ENCODE peak calls at places on chromosomes 16 and 17, in five cellular contexts. One of them, this sample, is unnamed.

GRCh38 chr17:65456368-65457151 is 104.9 kb downstream of the AXIN2 start:
- DNase-seq in breast epithelium: no peak
- DNase-seq in uterus: no peak
- DNase-seq in astrocyte: no peak
- DNase-seq in body of pancreas: no peak
- DNase-seq in this sample: no peak

GRCh38 chr16:48537275-48537674 is 72.7 kb downstream of the N4BP1 start:
- DNase-seq in breast epithelium: no peak
- DNase-seq in uterus: no peak
- DNase-seq in astrocyte: no peak
- DNase-seq in body of pancreas: no peak
- DNase-seq in this sample: no peak

GRCh38 chr17:34764716-34765115 is 185.3 kb downstream of the TMEM132E start:
- DNase-seq in breast epithelium: no peak
- DNase-seq in uterus: no peak
- DNase-seq in astrocyte: no peak
- DNase-seq in body of pancreas: no peak
- DNase-seq in this sample: no peak

GRCh38 chr16:51388516-51388951 is 237.5 kb upstream of the SALL1 start:
- DNase-seq in breast epithelium: no peak
- DNase-seq in uterus: no peak
- DNase-seq in astrocyte: no peak
- DNase-seq in body of pancreas: no peak
- DNase-seq in this sample: no peak

GRCh38 chr16:31111881-31112466 is 3.8 kb downstream of the BCKDK start:
- DNase-seq in breast epithelium: no peak
- DNase-seq in uterus: no peak
- DNase-seq in astrocyte: no peak
- DNase-seq in body of pancreas: no peak
- DNase-seq in this sample: peak; percentile 49

GRCh38 chr16:55506083-55506482 is 2.8 kb upstream of the LPCAT2 start:
- DNase-seq in breast epithelium: no peak
- DNase-seq in uterus: no peak
- DNase-seq in astrocyte: no peak
- DNase-seq in body of pancreas: no peak
- DNase-seq in this sample: no peak

GRCh38 chr16:57870753-57871454 is 68.6 kb upstream of the KIFC3 start:
- DNase-seq in breast epithelium: no peak
- DNase-seq in uterus: no peak
- DNase-seq in astrocyte: no peak
- DNase-seq in body of pancreas: no peak
- DNase-seq in this sample: no peak

GRCh38 chr17:39080416-39081179 is 70.8 kb downstream of the PLXDC1 start:
- DNase-seq in breast epithelium: no peak
- DNase-seq in uterus: peak; percentile 65
- DNase-seq in astrocyte: peak; percentile 47
- DNase-seq in body of pancreas: no peak
- DNase-seq in this sample: peak; percentile 85

GRCh38 chr17:6366144-6366755 is 68.7 kb downstream of the AIPL1 start:
- DNase-seq in breast epithelium: no peak
- DNase-seq in uterus: no peak
- DNase-seq in astrocyte: peak; percentile 77
- DNase-seq in body of pancreas: no peak
- DNase-seq in this sample: no peak

GRCh38 chr17:58344791-58345157 is 7.2 kb downstream of the SUPT4H1 start:
- DNase-seq in breast epithelium: no peak
- DNase-seq in uterus: no peak
- DNase-seq in astrocyte: no peak
- DNase-seq in body of pancreas: no peak
- DNase-seq in this sample: no peak

GRCh38 chr17:5694507-5694906 is 110.2 kb upstream of the NLRP1 start:
- DNase-seq in breast epithelium: no peak
- DNase-seq in uterus: no peak
- DNase-seq in astrocyte: no peak
- DNase-seq in body of pancreas: no peak
- DNase-seq in this sample: no peak

GRCh38 chr16:23788653-23789052 is 33.8 kb downstream of the CHP2 start:
- DNase-seq in breast epithelium: no peak
- DNase-seq in uterus: no peak
- DNase-seq in astrocyte: no peak
- DNase-seq in body of pancreas: no peak
- DNase-seq in this sample: no peak

GRCh38 chr16:19745286-19746018 is 27.4 kb downstream of the IQCK start:
- DNase-seq in breast epithelium: no peak
- DNase-seq in uterus: no peak
- DNase-seq in astrocyte: peak; percentile 30
- DNase-seq in body of pancreas: no peak
- DNase-seq in this sample: no peak

GRCh38 chr16:27230562-27230991 is 27.3 kb downstream of the KDM8 start:
- DNase-seq in breast epithelium: no peak
- DNase-seq in uterus: no peak
- DNase-seq in astrocyte: no peak
- DNase-seq in body of pancreas: no peak
- DNase-seq in this sample: no peak

GRCh38 chr16:56102159-56102798 is 89.0 kb upstream of the GNAO1 start:
- DNase-seq in breast epithelium: no peak
- DNase-seq in uterus: peak; percentile 44
- DNase-seq in astrocyte: no peak
- DNase-seq in body of pancreas: peak; percentile 11
- DNase-seq in this sample: peak; percentile 88

GRCh38 chr17:65985571-65985970 is 206.4 kb downstream of the CEP112 start:
- DNase-seq in breast epithelium: no peak
- DNase-seq in uterus: no peak
- DNase-seq in astrocyte: peak; percentile 54
- DNase-seq in body of pancreas: no peak
- DNase-seq in this sample: no peak

GRCh38 chr16:86854895-86855294 is 276.5 kb downstream of the FOXL1 start:
- DNase-seq in breast epithelium: no peak
- DNase-seq in uterus: no peak
- DNase-seq in astrocyte: peak; percentile 31
- DNase-seq in body of pancreas: no peak
- DNase-seq in this sample: no peak

GRCh38 chr17:42409467-42410351 is 13.3 kb downstream of the CAVIN1 start:
- DNase-seq in breast epithelium: peak; percentile 72
- DNase-seq in uterus: peak; percentile 80
- DNase-seq in astrocyte: peak; percentile 83
- DNase-seq in body of pancreas: no peak
- DNase-seq in this sample: peak; percentile 88

GRCh38 chr17:69592692-69593350 is 178.3 kb downstream of the MAP2K6 start:
- DNase-seq in breast epithelium: no peak
- DNase-seq in uterus: no peak
- DNase-seq in astrocyte: peak; percentile 59
- DNase-seq in body of pancreas: no peak
- DNase-seq in this sample: no peak

GRCh38 chr16:83011939-83012338 is 385.2 kb downstream of the CDH13 start:
- DNase-seq in breast epithelium: no peak
- DNase-seq in uterus: no peak
- DNase-seq in astrocyte: no peak
- DNase-seq in body of pancreas: no peak
- DNase-seq in this sample: no peak
- H3K27ac ChIP-seq in breast epithelium: no peak overlapping the region
- H3K27ac ChIP-seq in uterus: no peak overlapping the region
- H3K27ac ChIP-seq in astrocyte: no peak overlapping the region
- H3K27ac ChIP-seq in body of pancreas: no peak overlapping the region
- H3K27ac ChIP-seq in this sample: no peak overlapping the region

GRCh38 chr17:49406791-49407190 is 7.9 kb downstream of the PHB1 start:
- DNase-seq in breast epithelium: no peak
- DNase-seq in uterus: no peak
- DNase-seq in astrocyte: no peak
- DNase-seq in body of pancreas: no peak
- DNase-seq in this sample: no peak

GRCh38 chr17:49403514-49404289 is 11.0 kb downstream of the PHB1 start:
- DNase-seq in breast epithelium: no peak
- DNase-seq in uterus: no peak
- DNase-seq in astrocyte: no peak
- DNase-seq in body of pancreas: no peak
- DNase-seq in this sample: no peak

GRCh38 chr17:49404371-49404770 is 10.3 kb downstream of the PHB1 start:
- DNase-seq in breast epithelium: no peak
- DNase-seq in uterus: no peak
- DNase-seq in astrocyte: no peak
- DNase-seq in body of pancreas: no peak
- DNase-seq in this sample: no peak

GRCh38 chr17:49402706-49403105 is 12.0 kb downstream of the PHB1 start:
- DNase-seq in breast epithelium: no peak
- DNase-seq in uterus: no peak
- DNase-seq in astrocyte: no peak
- DNase-seq in body of pancreas: no peak
- DNase-seq in this sample: no peak

DNA sequence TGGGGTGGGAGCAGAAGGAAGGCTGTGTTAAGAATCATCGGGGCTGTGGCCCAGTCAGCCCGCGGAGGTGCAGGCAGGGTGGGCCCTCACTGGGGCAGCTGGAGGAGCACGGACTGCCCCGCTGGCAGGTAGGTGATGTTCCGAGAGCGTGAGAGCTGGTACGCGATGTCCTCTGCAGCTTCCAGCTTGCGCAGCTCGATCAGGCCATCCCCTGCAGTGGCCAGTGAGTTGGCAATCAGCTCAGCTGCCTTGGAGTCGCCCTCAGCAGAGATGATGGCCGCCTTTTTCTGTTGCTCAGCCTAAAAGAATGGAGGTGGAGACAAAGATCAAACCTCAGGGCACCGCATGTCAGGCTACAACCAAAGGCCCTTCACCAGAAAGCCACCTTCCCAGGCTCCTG is 9.8 kb downstream of the PHB1 start:
- DNase-seq in breast epithelium: no peak
- DNase-seq in uterus: no peak
- DNase-seq in astrocyte: no peak
- DNase-seq in body of pancreas: no peak
- DNase-seq in this sample: no peak
- H3K4me3 ChIP-seq in breast epithelium: no peak overlapping the region
- H3K4me3 ChIP-seq in uterus: no peak overlapping the region
- H3K4me3 ChIP-seq in astrocyte: no peak overlapping the region
- H3K4me3 ChIP-seq in body of pancreas: no peak overlapping the region
- H3K4me3 ChIP-seq in this sample: no peak overlapping the region

GRCh38 chr17:77116371-77116860 is 24.4 kb upstream of the SEC14L1 start:
- DNase-seq in breast epithelium: no peak
- DNase-seq in uterus: no peak
- DNase-seq in astrocyte: no peak
- DNase-seq in body of pancreas: no peak
- DNase-seq in this sample: no peak
- H3K4me1 ChIP-seq in breast epithelium: peaks cover 10% of the 10 kb centered on the region
- H3K4me1 ChIP-seq in uterus: peaks cover 14% of the 10 kb centered on the region
- H3K4me1 ChIP-seq in astrocyte: peaks cover 8% of the 10 kb centered on the region
- H3K4me1 ChIP-seq in body of pancreas: peaks cover 34% of the 10 kb centered on the region
- H3K4me1 ChIP-seq in this sample: peaks cover 17% of the 10 kb centered on the region

GRCh38 chr17:82230627-82231311 is 1.9 kb downstream of the SLC16A3 start:
- DNase-seq in breast epithelium: no peak
- DNase-seq in uterus: peak; percentile 91
- DNase-seq in astrocyte: peak; percentile 60
- DNase-seq in body of pancreas: no peak
- DNase-seq in this sample: peak; percentile 97

GRCh38 chr17:82228842-82229685 is at the start of gene SLC16A3:
- DNase-seq in breast epithelium: no peak
- DNase-seq in uterus: peak; percentile 58
- DNase-seq in astrocyte: peak; percentile 48
- DNase-seq in body of pancreas: no peak
- DNase-seq in this sample: peak; percentile 90

GRCh38 chr17:82231312-82231561 is 2.4 kb downstream of the SLC16A3 start:
- DNase-seq in breast epithelium: no peak
- DNase-seq in uterus: no peak
- DNase-seq in astrocyte: no peak
- DNase-seq in body of pancreas: no peak
- DNase-seq in this sample: no peak

GRCh38 chr17:82228278-82228841 is 482 bp upstream of the SLC16A3 start:
- DNase-seq in breast epithelium: no peak
- DNase-seq in uterus: no peak
- DNase-seq in astrocyte: no peak
- DNase-seq in body of pancreas: no peak
- DNase-seq in this sample: peak; percentile 81

GRCh38 chr17:82229686-82230626 is 1.1 kb downstream of the SLC16A3 start:
- DNase-seq in breast epithelium: no peak
- DNase-seq in uterus: no peak
- DNase-seq in astrocyte: no peak
- DNase-seq in body of pancreas: no peak
- DNase-seq in this sample: no peak
- H3K27ac ChIP-seq in breast epithelium: peak overlapping the region; percentile 69
- H3K27ac ChIP-seq in uterus: peak overlapping the region; percentile 88
- H3K27ac ChIP-seq in astrocyte: no peak overlapping the region
- H3K27ac ChIP-seq in body of pancreas: no peak overlapping the region
- H3K27ac ChIP-seq in this sample: peak overlapping the region; percentile 68

GRCh38 chr17:77875051-77875780 is 83.3 kb upstream of the TNRC6C start:
- DNase-seq in breast epithelium: no peak
- DNase-seq in uterus: no peak
- DNase-seq in astrocyte: peak; percentile 93
- DNase-seq in body of pancreas: no peak
- DNase-seq in this sample: no peak

GRCh38 chr17:77877019-77877418 is 81.5 kb upstream of the TNRC6C start:
- DNase-seq in breast epithelium: no peak
- DNase-seq in uterus: no peak
- DNase-seq in astrocyte: no peak
- DNase-seq in body of pancreas: no peak
- DNase-seq in this sample: no peak

GRCh38 chr17:77877674-77878355 is 80.7 kb upstream of the TNRC6C start:
- DNase-seq in breast epithelium: no peak
- DNase-seq in uterus: no peak
- DNase-seq in astrocyte: no peak
- DNase-seq in body of pancreas: no peak
- DNase-seq in this sample: no peak

GRCh38 chr17:77874303-77875050 is 84.0 kb upstream of the TNRC6C start:
- DNase-seq in breast epithelium: no peak
- DNase-seq in uterus: no peak
- DNase-seq in astrocyte: no peak
- DNase-seq in body of pancreas: no peak
- DNase-seq in this sample: no peak

DNA sequence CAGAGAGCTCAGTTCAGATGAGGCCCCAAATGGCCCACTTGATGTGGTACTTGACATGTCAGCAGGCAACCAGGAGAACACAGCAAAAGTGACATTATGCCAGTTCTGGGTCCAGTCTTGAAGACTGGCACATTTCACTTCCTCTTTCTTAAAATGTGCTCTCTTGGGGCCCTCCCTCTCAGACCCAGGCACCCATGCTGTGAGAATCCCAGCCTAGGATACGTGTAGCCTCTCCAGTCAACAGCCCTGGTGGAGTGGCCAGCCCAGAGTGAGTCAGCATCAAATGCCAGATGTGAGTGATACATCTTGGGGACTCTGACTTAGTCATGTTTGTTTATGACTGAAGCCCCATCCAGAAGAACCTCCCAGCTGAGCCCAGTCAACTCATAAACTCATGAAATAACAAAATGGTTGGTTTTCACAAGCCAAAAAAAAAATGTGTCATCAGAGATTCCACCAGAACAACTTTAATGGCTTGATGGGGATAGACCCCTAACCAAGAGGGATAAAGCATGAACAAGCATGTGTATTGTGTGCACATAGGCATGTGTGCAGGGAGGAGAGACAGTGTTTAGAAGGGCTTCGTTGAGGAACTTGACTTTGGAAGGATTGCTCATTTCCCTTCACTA is 82.5 kb upstream of the TNRC6C start:
- DNase-seq in breast epithelium: no peak
- DNase-seq in uterus: no peak
- DNase-seq in astrocyte: peak; percentile 36
- DNase-seq in body of pancreas: no peak
- DNase-seq in this sample: no peak
- H3K4me3 ChIP-seq in breast epithelium: no peak overlapping the region
- H3K4me3 ChIP-seq in uterus: no peak overlapping the region
- H3K4me3 ChIP-seq in astrocyte: no peak overlapping the region
- H3K4me3 ChIP-seq in body of pancreas: no peak overlapping the region
- H3K4me3 ChIP-seq in this sample: no peak overlapping the region

This sample was measured in right cardiac atrium.